ENCODE peak calls at places on chromosomes 3 and 15, in six cellular contexts. O is fibroblast of lung, X is endothelial cell of umbilical vein, V is stomach, F is OCI-LY7, M is cardiac muscle cell. W is an unnamed sample.

GRCh38 chr15:67524235-67524634 is 3.3 kb downstream of the C15orf61 start:
- DNase-seq in O (peak; percentile 13), X (no peak), V (no peak), F (no peak), M (no peak), W (no peak)

GRCh38 chr3:57966823-57967222 is 41.4 kb upstream of the FLNB start:
- DNase-seq in O (peak; percentile 58), X (no peak), V (no peak), F (no peak), M (no peak), W (no peak)

GRCh38 chr15:28260317-28260716 is 61.7 kb downstream of the HERC2 start:
- DNase-seq in O (no peak), X (no peak), V (no peak), F (no peak), M (no peak), W (no peak)

GRCh38 chr3:38578551-38578950 is 70.9 kb downstream of the SCN5A start:
- DNase-seq in O (no peak), X (no peak), V (peak; percentile 15), F (no peak), M (no peak), W (no peak)

GRCh38 chr15:74780983-74781672 is 752 bp upstream of the CSK start:
- DNase-seq in O (peak; percentile 24), X (no peak), V (no peak), F (peak; percentile 60), M (peak; percentile 69), W (no peak)

GRCh38 chr3:62727576-62727975 is 147.6 kb downstream of the CADPS start:
- DNase-seq in O (peak; percentile 86), X (peak; percentile 42), V (no peak), F (no peak), M (no peak), W (no peak)

GRCh38 chr3:86938706-86939105 is 52.2 kb downstream of the VGLL3 start:
- DNase-seq in O (peak; percentile 79), X (no peak), V (no peak), F (no peak), M (no peak), W (no peak)

GRCh38 chr15:96262097-96262496 is 68.4 kb upstream of the NR2F2 start:
- DNase-seq in O (no peak), X (no peak), V (no peak), F (no peak), M (no peak), W (no peak)

GRCh38 chr15:95990833-95991232 is 339.7 kb upstream of the NR2F2 start:
- DNase-seq in O (peak; percentile 47), X (no peak), V (no peak), F (no peak), M (no peak), W (no peak)

GRCh38 chr15:36428102-36428845 is 151.2 kb upstream of the CDIN1 start:
- DNase-seq in O (peak; percentile 100), X (peak; percentile 91), V (no peak), F (no peak), M (no peak), W (no peak)

GRCh38 chr15:85403745-85404144 is 23.3 kb downstream of the AKAP13 start:
- DNase-seq in O (peak; percentile 50), X (no peak), V (no peak), F (no peak), M (no peak), W (no peak)

GRCh38 chr15:93037341-93038063 is 51.5 kb downstream of the RGMA start:
- DNase-seq in O (peak; percentile 40), X (no peak), V (no peak), F (no peak), M (peak; percentile 25), W (no peak)

GRCh38 chr3:124768812-124769211 is 38.6 kb downstream of the UMPS start:
- DNase-seq in O (no peak), X (no peak), V (no peak), F (no peak), M (peak; percentile 68), W (peak; percentile 74)

GRCh38 chr15:33311312-33311971 is 675 bp downstream of the RYR3 start:
- DNase-seq in O (no peak), X (no peak), V (no peak), F (no peak), M (peak; percentile 11), W (no peak)

GRCh38 chr3:39810647-39811161 is 1.3 kb downstream of the MYRIP start:
- DNase-seq in O (no peak), X (peak; percentile 64), V (no peak), F (no peak), M (no peak), W (peak; percentile 10)

GRCh38 chr3:39809995-39810595 is 686 bp downstream of the MYRIP start:
- DNase-seq in O (no peak), X (peak; percentile 43), V (peak; percentile 29), F (no peak), M (peak; percentile 6), W (peak; percentile 17)

GRCh38 chr3:39811561-39811960 is 2.2 kb downstream of the MYRIP start:
- DNase-seq in O (no peak), X (peak; percentile 67), V (no peak), F (no peak), M (no peak), W (no peak)

GRCh38 chr3:39814007-39814406 is 4.6 kb downstream of the MYRIP start:
- DNase-seq in O (peak; percentile 64), X (peak; percentile 96), V (peak; percentile 68), F (no peak), M (no peak), W (no peak)

DNA sequence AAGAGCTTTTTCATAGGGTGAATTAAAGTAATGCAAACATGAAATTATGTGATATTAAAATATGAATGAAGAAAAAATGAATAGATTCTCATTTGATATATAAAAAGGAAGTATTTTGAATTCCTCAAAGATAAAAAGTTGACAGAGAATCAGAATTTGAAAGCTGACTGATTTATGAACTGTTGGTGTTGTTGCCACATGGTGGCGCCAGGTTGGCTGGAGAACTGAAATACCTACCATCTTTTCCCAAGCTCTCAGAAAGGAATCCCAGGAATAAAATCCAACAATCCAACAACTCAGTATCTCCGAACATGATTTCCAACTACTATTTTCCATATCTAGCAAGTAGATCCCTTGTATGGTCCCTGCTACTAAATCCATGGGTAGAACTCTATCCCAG is 3.1 kb downstream of the MYRIP start:
- DNase-seq in O (no peak), X (peak; percentile 69), V (peak; percentile 47), F (no peak), M (no peak), W (no peak)
- TF ChIP-seq CTCF in O (no peak), X (peak; percentile 34), V (peak; percentile 38), F (peak; percentile 73), M (peak; percentile 48), W (peak; percentile 22)

GRCh38 chr3:111212511-111212910 is 140.9 kb downstream of the NECTIN3 start:
- DNase-seq in O (no peak), X (no peak), V (no peak), F (no peak), M (no peak), W (no peak)

GRCh38 chr3:111215481-111215880 is 143.9 kb downstream of the NECTIN3 start:
- DNase-seq in O (no peak), X (no peak), V (no peak), F (no peak), M (no peak), W (no peak)

GRCh38 chr3:111210866-111211564 is 139.4 kb downstream of the NECTIN3 start:
- DNase-seq in O (peak; percentile 47), X (no peak), V (no peak), F (no peak), M (no peak), W (no peak)

DNA sequence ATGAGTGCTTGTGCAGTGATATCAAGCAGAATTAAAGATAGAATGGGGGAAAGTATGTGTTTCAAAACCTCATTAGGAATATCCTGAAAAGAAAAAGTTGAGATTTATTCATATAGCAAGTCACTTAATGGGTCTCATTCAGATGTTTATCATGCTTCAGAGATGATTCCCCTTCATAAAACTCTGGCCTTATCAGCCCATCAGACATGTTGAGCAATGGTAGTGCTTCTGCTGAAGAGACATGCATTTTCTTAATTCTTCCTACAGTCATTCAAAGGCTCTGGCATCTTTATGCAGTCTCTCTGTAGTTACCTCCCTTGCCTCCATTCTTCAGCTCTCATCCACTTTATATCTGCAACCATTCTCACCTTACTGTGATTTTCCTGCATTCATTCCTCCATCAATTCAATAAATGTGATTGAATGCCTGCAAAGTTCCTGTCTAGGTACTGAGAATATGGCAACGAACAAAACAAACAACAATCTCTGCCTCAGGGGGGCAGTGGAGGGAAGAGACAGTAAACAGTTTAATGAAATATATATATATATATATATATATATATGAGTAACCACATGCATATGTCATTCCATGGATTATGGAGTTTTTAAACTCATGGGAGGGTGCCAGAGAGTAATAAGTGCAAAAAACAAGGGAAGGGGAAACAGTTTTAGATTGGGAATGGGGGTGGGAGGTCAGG is 138.5 kb downstream of the NECTIN3 start:
- DNase-seq in O (peak; percentile 62), X (no peak), V (no peak), F (no peak), M (no peak), W (no peak)
- TF ChIP-seq CTCF in O (no peak), X (no peak), V (no peak), F (peak; percentile 26), M (no peak), W (no peak)

GRCh38 chr3:172124271-172124670 is 84.9 kb downstream of the FNDC3B start:
- DNase-seq in O (no peak), X (no peak), V (no peak), F (no peak), M (no peak), W (no peak)

GRCh38 chr3:172125963-172126403 is 86.6 kb downstream of the FNDC3B start:
- DNase-seq in O (peak; percentile 78), X (peak; percentile 56), V (peak; percentile 73), F (no peak), M (no peak), W (no peak)

GRCh38 chr3:172126741-172127140 is 87.4 kb downstream of the FNDC3B start:
- DNase-seq in O (no peak), X (no peak), V (no peak), F (no peak), M (no peak), W (no peak)

GRCh38 chr3:172127141-172127540 is 87.8 kb downstream of the FNDC3B start:
- DNase-seq in O (no peak), X (no peak), V (no peak), F (no peak), M (no peak), W (no peak)

DNA sequence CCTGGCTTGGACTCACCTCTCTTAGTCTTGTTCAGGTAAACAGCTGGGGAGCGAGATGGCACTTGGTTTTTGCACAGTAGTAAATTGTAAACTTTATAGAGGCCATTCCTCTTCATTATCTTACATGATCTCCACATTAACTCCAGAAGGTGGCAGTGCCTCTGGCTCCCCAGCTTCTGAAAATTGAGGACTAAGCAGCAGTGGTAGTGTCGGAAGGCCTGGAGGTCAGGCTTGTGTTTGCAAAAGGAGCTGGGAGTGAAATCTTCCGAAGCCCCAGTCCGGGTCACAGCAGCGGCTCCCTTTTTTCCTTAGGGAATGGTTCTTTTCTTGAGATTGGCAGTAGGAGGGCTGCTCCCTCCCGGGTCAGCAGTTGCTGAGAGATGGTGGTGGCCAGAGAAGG is 85.7 kb downstream of the FNDC3B start:
- DNase-seq in O (no peak), X (no peak), V (no peak), F (no peak), M (no peak), W (no peak)
- TF ChIP-seq CTCF in O (no peak), X (no peak), V (no peak), F (no peak), M (no peak), W (no peak)

DNA sequence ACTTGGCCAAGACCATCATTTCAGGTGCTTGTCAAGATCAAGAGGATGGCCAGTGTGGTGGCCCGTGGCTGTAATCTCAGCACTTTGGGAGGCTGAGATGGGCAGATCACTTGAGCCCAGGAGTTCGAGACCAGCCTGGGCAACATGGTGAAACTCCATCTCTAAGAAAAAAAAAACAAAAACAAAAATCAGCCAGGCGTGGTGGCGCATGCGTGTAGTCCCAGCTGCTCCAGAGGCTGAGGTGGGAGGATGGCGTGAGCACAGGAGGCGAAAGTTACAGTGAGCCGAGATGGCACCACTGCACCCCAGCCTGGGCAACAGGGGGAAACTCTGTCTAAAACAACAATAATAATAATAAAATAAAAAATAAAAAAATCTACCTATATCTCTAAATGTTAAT is 15.0 kb downstream of the CRABP1 start:
- DNase-seq in O (no peak), X (no peak), V (no peak), F (no peak), M (no peak), W (no peak)
- TF ChIP-seq CTCF in O (no peak), X (no peak), V (no peak), F (no peak), M (no peak), W (no peak)

W was measured in GM10248.